ENCODE peak calls at places on chromosomes 12 and 14, in seven cellular contexts. M is Peyer's patch, I is K562, B is esophagus squamous epithelium, O is ovary, D is HepG2, C is IMR-90. L is an unnamed sample.

GRCh38 chr12:44677724-44678123 is 198.4 kb downstream of the NELL2 start:
- DNase-seq in I (no peak), B (no peak), M (no peak), D (no peak), C (no peak), O (no peak), L (no peak)

GRCh38 chr12:97837401-97837800 is 374.8 kb downstream of the RMST start:
- DNase-seq in D (no peak), B (no peak), I (no peak), M (no peak), O (no peak), C (no peak), L (no peak)

GRCh38 chr12:113997365-113997764 is 31.2 kb upstream of the RBM19 start:
- DNase-seq in I (no peak), O (no peak), M (no peak), D (no peak), B (no peak), C (no peak), L (no peak)

GRCh38 chr12:105561981-105562726 is 231.7 kb downstream of the C12orf75 start:
- DNase-seq in C (peak; percentile 90), I (no peak), O (peak; percentile 48), D (no peak), M (no peak), B (no peak), L (peak; percentile 76)

GRCh38 chr12:58416211-58416610 is 474.8 kb downstream of the ATP23 start:
- DNase-seq in D (no peak), M (no peak), O (no peak), I (no peak), B (no peak), C (peak; percentile 88), L (no peak)

GRCh38 chr12:79487386-79488110 is 203.2 kb downstream of the PAWR start:
- DNase-seq in M (no peak), O (no peak), C (no peak), B (no peak), I (no peak), D (no peak), L (no peak)

GRCh38 chr12:122060069-122060468 is 18.5 kb upstream of the MLXIP start:
- DNase-seq in B (no peak), O (peak; percentile 81), M (no peak), C (no peak), I (no peak), D (no peak), L (peak; percentile 54)

GRCh38 chr12:44795970-44796369 is 80.1 kb downstream of the NELL2 start:
- DNase-seq in M (no peak), D (no peak), B (no peak), I (no peak), O (no peak), C (no peak), L (no peak)

GRCh38 chr12:10167588-10167987 is 4.3 kb downstream of the OLR1 start:
- DNase-seq in M (no peak), O (no peak), C (no peak), D (peak; percentile 29), I (no peak), B (no peak), L (no peak)

GRCh38 chr12:48865141-48865440 is 579 bp downstream of the RND1 start:
- DNase-seq in D (no peak), O (no peak), B (no peak), I (no peak), M (no peak), C (no peak), L (no peak)

GRCh38 chr12:54581412-54581811 is 7.0 kb downstream of the PPP1R1A start:
- DNase-seq in B (no peak), C (no peak), O (no peak), D (no peak), M (no peak), I (no peak), L (no peak)

GRCh38 chr12:49703647-49704137 is 3.5 kb downstream of the FMNL3 start:
- DNase-seq in I (no peak), O (no peak), D (no peak), C (peak; percentile 92), B (no peak), M (peak; percentile 48), L (no peak)

GRCh38 chr14:103694572-103695026 is 20.7 kb downstream of the XRCC3 start:
- DNase-seq in B (no peak), O (peak; percentile 24), D (no peak), C (no peak), I (no peak), M (no peak), L (peak; percentile 13)

GRCh38 chr14:76309572-76310551 is 66.1 kb upstream of the ESRRB start:
- DNase-seq in D (no peak), M (no peak), I (no peak), C (no peak), O (no peak), B (no peak), L (no peak)

GRCh38 chr12:117361312-117361670 is at the start of gene NOS1:
- DNase-seq in O (no peak), D (no peak), M (no peak), C (no peak), I (no peak), B (no peak), L (no peak)

GRCh38 chr12:88144546-88145468 is 2.7 kb downstream of the TMTC3 start:
- DNase-seq in D (no peak), M (no peak), C (no peak), O (no peak), B (no peak), I (no peak), L (no peak)

GRCh38 chr14:103633391-103633790 is 4.4 kb downstream of the KLC1 start:
- DNase-seq in D (no peak), C (no peak), M (no peak), O (no peak), B (no peak), I (no peak), L (no peak)

GRCh38 chr14:92266216-92266615 is 56.7 kb upstream of the SLC24A4 start:
- DNase-seq in C (no peak), O (no peak), D (no peak), I (no peak), B (no peak), M (no peak), L (no peak)

GRCh38 chr12:1332327-1332726 is 262.1 kb downstream of the FBXL14 start:
- DNase-seq in M (no peak), C (peak; percentile 12), D (peak; percentile 57), I (no peak), B (no peak), O (no peak), L (no peak)

GRCh38 chr12:122834921-122835692 is at the start of gene HIP1R:
- DNase-seq in C (no peak), M (peak; percentile 71), I (peak; percentile 85), B (no peak), O (peak; percentile 65), D (no peak), L (no peak)

GRCh38 chr12:117098361-117099217 is 627 bp downstream of the TESC start:
- DNase-seq in M (peak; percentile 36), C (no peak), I (peak; percentile 55), D (no peak), O (no peak), B (no peak), L (no peak)

GRCh38 chr12:69698769-69699540 is at the start of gene BEST3:
- DNase-seq in I (no peak), C (no peak), M (no peak), O (no peak), B (no peak), D (no peak), L (no peak)

GRCh38 chr12:121764808-121765207 is 28.7 kb downstream of the RHOF start:
- DNase-seq in D (no peak), B (no peak), M (no peak), C (no peak), O (no peak), I (no peak), L (no peak)

GRCh38 chr12:75953312-75953906 is 78.2 kb downstream of the PHLDA1 start:
- DNase-seq in B (no peak), O (no peak), D (no peak), I (no peak), M (no peak), C (peak; percentile 63), L (no peak)

GRCh38 chr14:98692832-98693231 is 579.2 kb downstream of the BCL11B start:
- DNase-seq in B (no peak), I (no peak), O (no peak), C (no peak), M (no peak), D (no peak), L (no peak)

GRCh38 chr12:10363922-10364838 is 25.7 kb downstream of the KLRK1 start:
- DNase-seq in I (peak; percentile 48), C (peak; percentile 41), B (no peak), D (peak; percentile 18), O (peak; percentile 64), M (peak; percentile 52), L (peak; percentile 57)

GRCh38 chr14:45112886-45113772 is 21.2 kb downstream of the FKBP3 start:
- DNase-seq in I (no peak), B (no peak), D (peak; percentile 53), O (no peak), M (no peak), C (peak; percentile 62), L (no peak)

GRCh38 chr12:26231930-26232329 is 36.6 kb downstream of the SSPN start:
- DNase-seq in D (no peak), C (no peak), O (no peak), I (no peak), B (no peak), M (no peak), L (no peak)

GRCh38 chr12:30417697-30418231 is 277.9 kb downstream of the IPO8 start:
- DNase-seq in C (peak; percentile 74), I (no peak), B (no peak), M (no peak), D (no peak), O (no peak), L (no peak)

DNA sequence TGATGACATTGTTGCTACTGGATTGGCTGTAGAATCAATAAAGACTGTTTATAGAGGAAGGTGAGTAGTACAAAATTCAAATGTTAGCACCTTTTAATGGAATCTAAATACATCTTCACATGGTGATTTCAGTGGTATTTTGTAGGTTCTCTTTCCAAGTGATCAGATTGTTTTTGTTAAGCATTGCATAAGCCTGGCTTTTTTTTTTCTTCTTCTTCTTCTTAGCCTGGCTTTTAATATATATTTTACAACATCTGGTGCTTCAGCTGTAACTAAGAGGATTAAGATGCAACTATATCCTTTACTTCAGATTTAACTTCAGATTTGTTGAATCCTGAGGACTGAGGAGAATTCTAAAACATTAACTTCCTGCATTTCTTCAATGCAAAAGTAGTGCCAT is 57.3 kb upstream of the ATF1 start:
- DNase-seq in M (no peak), C (peak; percentile 17), O (no peak), D (no peak), B (no peak), I (no peak), L (no peak)
- H3K27ac ChIP-seq in M (no peak overlapping the region), C (no peak overlapping the region), O (no peak overlapping the region), D (no peak overlapping the region), B (no peak overlapping the region), I (no peak overlapping the region), L (no peak overlapping the region)

GRCh38 chr14:32432813-32433538 is 103.9 kb downstream of the AKAP6 start:
- DNase-seq in C (no peak), I (no peak), O (no peak), M (no peak), B (no peak), D (no peak), L (no peak)
- TF ChIP-seq POLR2A in C (no peak), I (no peak), O (no peak), M (no peak), B (peak; percentile 23), D (no peak), L (peak; percentile 40)

GRCh38 chr14:24194873-24195185 is 412 bp downstream of the TM9SF1 start:
- DNase-seq in O (no peak), I (no peak), D (no peak), M (no peak), B (no peak), C (no peak), L (no peak)
- H3K4me3 ChIP-seq in O (peak overlapping the region; percentile 97), I (peak overlapping the region; percentile 67), D (peak overlapping the region; percentile 91), M (peak overlapping the region; percentile 80), B (peak overlapping the region; percentile 100), C (peak overlapping the region; percentile 89), L (peak overlapping the region; percentile 91)

GRCh38 chr14:67391266-67391665 is 20.7 kb downstream of the PLEK2 start:
- DNase-seq in D (no peak), C (no peak), M (no peak), B (no peak), I (peak; percentile 51), O (no peak), L (no peak)
- H3K27ac ChIP-seq in D (no peak overlapping the region), C (no peak overlapping the region), M (no peak overlapping the region), B (no peak overlapping the region), I (no peak overlapping the region), O (no peak overlapping the region), L (no peak overlapping the region)

L was measured in uterus.